ENCODE peak calls at places on chromosomes 3 and 15, in five cellular contexts. One of them, this sample, is unnamed.

GRCh38 chr15:31222769-31223345 is 103.8 kb upstream of the KLF13 start:
- DNase-seq in H54: no peak
- DNase-seq in frontal cortex: no peak
- DNase-seq in globus pallidus: no peak
- DNase-seq in activated CD4-positive, alpha-beta T cell treated with anti-CD3 and anti-CD28 coated beads, Interleukin-2, amount 50 U/mL, for 1 hour: no peak
- DNase-seq in this sample: no peak

GRCh38 chr15:64070965-64071851 is 22.4 kb downstream of the CIAO2A start:
- DNase-seq in H54: peak
- DNase-seq in frontal cortex: no peak
- DNase-seq in globus pallidus: peak
- DNase-seq in activated CD4-positive, alpha-beta T cell treated with anti-CD3 and anti-CD28 coated beads, Interleukin-2, amount 50 U/mL, for 1 hour: no peak
- DNase-seq in this sample: peak

GRCh38 chr3:21477896-21478295 is 273.1 kb downstream of the ZNF385D start:
- DNase-seq in H54: no peak
- DNase-seq in frontal cortex: no peak
- DNase-seq in globus pallidus: no peak
- DNase-seq in activated CD4-positive, alpha-beta T cell treated with anti-CD3 and anti-CD28 coated beads, Interleukin-2, amount 50 U/mL, for 1 hour: no peak
- DNase-seq in this sample: no peak

GRCh38 chr15:48891229-48891765 is 13.4 kb downstream of the EID1 start:
- DNase-seq in H54: no peak
- DNase-seq in frontal cortex: no peak
- DNase-seq in globus pallidus: no peak
- DNase-seq in activated CD4-positive, alpha-beta T cell treated with anti-CD3 and anti-CD28 coated beads, Interleukin-2, amount 50 U/mL, for 1 hour: no peak
- DNase-seq in this sample: no peak

GRCh38 chr15:68428431-68428940 is 3.5 kb downstream of the ITGA11 start:
- DNase-seq in H54: no peak
- DNase-seq in frontal cortex: no peak
- DNase-seq in globus pallidus: no peak
- DNase-seq in activated CD4-positive, alpha-beta T cell treated with anti-CD3 and anti-CD28 coated beads, Interleukin-2, amount 50 U/mL, for 1 hour: no peak
- DNase-seq in this sample: no peak

GRCh38 chr3:140910860-140911259 is 30.8 kb upstream of the SLC25A36 start:
- DNase-seq in H54: peak
- DNase-seq in frontal cortex: no peak
- DNase-seq in globus pallidus: peak
- DNase-seq in activated CD4-positive, alpha-beta T cell treated with anti-CD3 and anti-CD28 coated beads, Interleukin-2, amount 50 U/mL, for 1 hour: no peak
- DNase-seq in this sample: no peak

GRCh38 chr3:134485075-134485536 is 679 bp downstream of the ANAPC13 start:
- DNase-seq in H54: no peak
- DNase-seq in frontal cortex: no peak
- DNase-seq in globus pallidus: no peak
- DNase-seq in activated CD4-positive, alpha-beta T cell treated with anti-CD3 and anti-CD28 coated beads, Interleukin-2, amount 50 U/mL, for 1 hour: no peak
- DNase-seq in this sample: no peak

GRCh38 chr3:41900265-41900664 is 61.6 kb downstream of the ULK4 start:
- DNase-seq in H54: peak
- DNase-seq in frontal cortex: no peak
- DNase-seq in globus pallidus: peak
- DNase-seq in activated CD4-positive, alpha-beta T cell treated with anti-CD3 and anti-CD28 coated beads, Interleukin-2, amount 50 U/mL, for 1 hour: no peak
- DNase-seq in this sample: peak

GRCh38 chr3:168625477-168625876 is 529.8 kb upstream of the GOLIM4 start:
- DNase-seq in H54: no peak
- DNase-seq in frontal cortex: no peak
- DNase-seq in globus pallidus: no peak
- DNase-seq in activated CD4-positive, alpha-beta T cell treated with anti-CD3 and anti-CD28 coated beads, Interleukin-2, amount 50 U/mL, for 1 hour: no peak
- DNase-seq in this sample: no peak

GRCh38 chr3:147807773-147808172 is 398.6 kb downstream of the ZIC1 start:
- DNase-seq in H54: no peak
- DNase-seq in frontal cortex: no peak
- DNase-seq in globus pallidus: no peak
- DNase-seq in activated CD4-positive, alpha-beta T cell treated with anti-CD3 and anti-CD28 coated beads, Interleukin-2, amount 50 U/mL, for 1 hour: no peak
- DNase-seq in this sample: no peak

GRCh38 chr15:52649686-52650085 is 29.5 kb downstream of the ATOSA start:
- DNase-seq in H54: no peak
- DNase-seq in frontal cortex: no peak
- DNase-seq in globus pallidus: no peak
- DNase-seq in activated CD4-positive, alpha-beta T cell treated with anti-CD3 and anti-CD28 coated beads, Interleukin-2, amount 50 U/mL, for 1 hour: no peak
- DNase-seq in this sample: no peak

GRCh38 chr3:72912532-72912931 is 24.7 kb downstream of the GXYLT2 start:
- DNase-seq in H54: no peak
- DNase-seq in frontal cortex: no peak
- DNase-seq in globus pallidus: no peak
- DNase-seq in activated CD4-positive, alpha-beta T cell treated with anti-CD3 and anti-CD28 coated beads, Interleukin-2, amount 50 U/mL, for 1 hour: no peak
- DNase-seq in this sample: no peak

GRCh38 chr3:70360985-70361384 is 48.5 kb upstream of the MDFIC2 start:
- DNase-seq in H54: no peak
- DNase-seq in frontal cortex: no peak
- DNase-seq in globus pallidus: no peak
- DNase-seq in activated CD4-positive, alpha-beta T cell treated with anti-CD3 and anti-CD28 coated beads, Interleukin-2, amount 50 U/mL, for 1 hour: no peak
- DNase-seq in this sample: no peak

GRCh38 chr15:51759557-51760070 is 8.2 kb downstream of the TMOD2 start:
- DNase-seq in H54: no peak
- DNase-seq in frontal cortex: no peak
- DNase-seq in globus pallidus: peak
- DNase-seq in activated CD4-positive, alpha-beta T cell treated with anti-CD3 and anti-CD28 coated beads, Interleukin-2, amount 50 U/mL, for 1 hour: no peak
- DNase-seq in this sample: no peak

GRCh38 chr3:45832691-45833090 is 9.2 kb downstream of the LZTFL1 start:
- DNase-seq in H54: no peak
- DNase-seq in frontal cortex: no peak
- DNase-seq in globus pallidus: no peak
- DNase-seq in activated CD4-positive, alpha-beta T cell treated with anti-CD3 and anti-CD28 coated beads, Interleukin-2, amount 50 U/mL, for 1 hour: no peak
- DNase-seq in this sample: no peak

GRCh38 chr3:124347418-124347817 is 355.5 kb upstream of the ROPN1 start:
- DNase-seq in H54: no peak
- DNase-seq in frontal cortex: no peak
- DNase-seq in globus pallidus: no peak
- DNase-seq in activated CD4-positive, alpha-beta T cell treated with anti-CD3 and anti-CD28 coated beads, Interleukin-2, amount 50 U/mL, for 1 hour: no peak
- DNase-seq in this sample: no peak

GRCh38 chr3:185094691-185095090 is 58.2 kb downstream of the C3orf70 start:
- DNase-seq in H54: no peak
- DNase-seq in frontal cortex: no peak
- DNase-seq in globus pallidus: no peak
- DNase-seq in activated CD4-positive, alpha-beta T cell treated with anti-CD3 and anti-CD28 coated beads, Interleukin-2, amount 50 U/mL, for 1 hour: no peak
- DNase-seq in this sample: no peak

GRCh38 chr3:103218146-103218545 is 783.3 kb downstream of the ZPLD1 start:
- DNase-seq in H54: no peak
- DNase-seq in frontal cortex: no peak
- DNase-seq in globus pallidus: no peak
- DNase-seq in activated CD4-positive, alpha-beta T cell treated with anti-CD3 and anti-CD28 coated beads, Interleukin-2, amount 50 U/mL, for 1 hour: no peak
- DNase-seq in this sample: no peak

GRCh38 chr3:185215873-185216586 is 37.8 kb downstream of the EHHADH start:
- DNase-seq in H54: no peak
- DNase-seq in frontal cortex: no peak
- DNase-seq in globus pallidus: peak
- DNase-seq in activated CD4-positive, alpha-beta T cell treated with anti-CD3 and anti-CD28 coated beads, Interleukin-2, amount 50 U/mL, for 1 hour: no peak
- DNase-seq in this sample: no peak

GRCh38 chr3:8617921-8618320 is 26.7 kb downstream of the SSUH2 start:
- DNase-seq in H54: no peak
- DNase-seq in frontal cortex: no peak
- DNase-seq in globus pallidus: no peak
- DNase-seq in activated CD4-positive, alpha-beta T cell treated with anti-CD3 and anti-CD28 coated beads, Interleukin-2, amount 50 U/mL, for 1 hour: no peak
- DNase-seq in this sample: no peak

GRCh38 chr15:72217216-72217615 is 13.8 kb downstream of the PKM start:
- DNase-seq in H54: no peak
- DNase-seq in frontal cortex: no peak
- DNase-seq in globus pallidus: no peak
- DNase-seq in activated CD4-positive, alpha-beta T cell treated with anti-CD3 and anti-CD28 coated beads, Interleukin-2, amount 50 U/mL, for 1 hour: no peak
- DNase-seq in this sample: no peak

GRCh38 chr3:186653984-186654383 is 11.8 kb upstream of the HRG start:
- DNase-seq in H54: no peak
- DNase-seq in frontal cortex: no peak
- DNase-seq in globus pallidus: no peak
- DNase-seq in activated CD4-positive, alpha-beta T cell treated with anti-CD3 and anti-CD28 coated beads, Interleukin-2, amount 50 U/mL, for 1 hour: no peak
- DNase-seq in this sample: no peak

GRCh38 chr3:35383719-35384555 is 255.4 kb upstream of the ARPP21 start:
- DNase-seq in H54: no peak
- DNase-seq in frontal cortex: no peak
- DNase-seq in globus pallidus: no peak
- DNase-seq in activated CD4-positive, alpha-beta T cell treated with anti-CD3 and anti-CD28 coated beads, Interleukin-2, amount 50 U/mL, for 1 hour: no peak
- DNase-seq in this sample: no peak

GRCh38 chr15:96072821-96073220 is 257.7 kb upstream of the NR2F2 start:
- DNase-seq in H54: no peak
- DNase-seq in frontal cortex: no peak
- DNase-seq in globus pallidus: no peak
- DNase-seq in activated CD4-positive, alpha-beta T cell treated with anti-CD3 and anti-CD28 coated beads, Interleukin-2, amount 50 U/mL, for 1 hour: no peak
- DNase-seq in this sample: no peak

GRCh38 chr3:53114412-53115074 is 15.7 kb downstream of the RFT1 start:
- DNase-seq in H54: peak
- DNase-seq in frontal cortex: no peak
- DNase-seq in globus pallidus: no peak
- DNase-seq in activated CD4-positive, alpha-beta T cell treated with anti-CD3 and anti-CD28 coated beads, Interleukin-2, amount 50 U/mL, for 1 hour: no peak
- DNase-seq in this sample: no peak

GRCh38 chr3:71217640-71218222 is 365.8 kb downstream of the FOXP1 start:
- DNase-seq in H54: no peak
- DNase-seq in frontal cortex: no peak
- DNase-seq in globus pallidus: no peak
- DNase-seq in activated CD4-positive, alpha-beta T cell treated with anti-CD3 and anti-CD28 coated beads, Interleukin-2, amount 50 U/mL, for 1 hour: no peak
- DNase-seq in this sample: no peak

GRCh38 chr15:25248583-25249235 is 190.1 kb downstream of the UBE3A start:
- DNase-seq in H54: no peak
- DNase-seq in frontal cortex: no peak
- DNase-seq in globus pallidus: no peak
- DNase-seq in activated CD4-positive, alpha-beta T cell treated with anti-CD3 and anti-CD28 coated beads, Interleukin-2, amount 50 U/mL, for 1 hour: no peak
- DNase-seq in this sample: no peak

GRCh38 chr3:95172549-95172948 is 1109.7 kb downstream of the NSUN3 start:
- DNase-seq in H54: no peak
- DNase-seq in frontal cortex: no peak
- DNase-seq in globus pallidus: peak
- DNase-seq in activated CD4-positive, alpha-beta T cell treated with anti-CD3 and anti-CD28 coated beads, Interleukin-2, amount 50 U/mL, for 1 hour: no peak
- DNase-seq in this sample: no peak

GRCh38 chr3:49256152-49256551 is 20.9 kb downstream of the C3orf62 start:
- DNase-seq in H54: no peak
- DNase-seq in frontal cortex: no peak
- DNase-seq in globus pallidus: no peak
- DNase-seq in activated CD4-positive, alpha-beta T cell treated with anti-CD3 and anti-CD28 coated beads, Interleukin-2, amount 50 U/mL, for 1 hour: no peak
- DNase-seq in this sample: no peak

GRCh38 chr3:103440539-103441113 is 1005.8 kb downstream of the ZPLD1 start:
- DNase-seq in H54: no peak
- DNase-seq in frontal cortex: no peak
- DNase-seq in globus pallidus: no peak
- DNase-seq in activated CD4-positive, alpha-beta T cell treated with anti-CD3 and anti-CD28 coated beads, Interleukin-2, amount 50 U/mL, for 1 hour: no peak
- DNase-seq in this sample: no peak

This sample was measured in SJSA1.